ENCODE peak calls at places on chromosomes 11 and 22, in six cellular contexts. B, F, R, U, X and Z are unnamed samples.

GRCh38 chr11:84232511-84232910 is 946.3 kb upstream of the CCDC90B start:
- DNase-seq in B (no peak), R (no peak), F (no peak), U (no peak), X (no peak), Z (no peak)

GRCh38 chr11:16945671-16946469 is 68.3 kb downstream of the PLEKHA7 start:
- DNase-seq in R (peak), B (peak), F (no peak), X (peak), U (peak), Z (peak)

GRCh38 chr11:110294509-110294908 is 1.9 kb downstream of the RDX start:
- DNase-seq in F (no peak), B (no peak), X (no peak), U (no peak), R (no peak), Z (no peak)

GRCh38 chr22:28942801-28943500 is 59.6 kb downstream of the ZNRF3 start:
- DNase-seq in B (no peak), R (no peak), U (no peak), X (no peak), F (no peak), Z (no peak)

GRCh38 chr11:81673001-81673400 is 1060.7 kb downstream of the FAM181B start:
- DNase-seq in R (no peak), F (peak), X (no peak), B (no peak), U (no peak), Z (no peak)

GRCh38 chr11:117096140-117096972 is 1.9 kb downstream of the SIK3 start:
- DNase-seq in X (no peak), F (no peak), B (no peak), U (peak), R (no peak), Z (no peak)

GRCh38 chr11:64951529-64951928 is 15.8 kb upstream of the GPHA2 start:
- DNase-seq in B (no peak), U (no peak), R (no peak), F (no peak), X (no peak), Z (no peak)

GRCh38 chr11:65366340-65366773 is 11.8 kb downstream of the TIGD3 start:
- DNase-seq in B (no peak), R (no peak), F (no peak), U (no peak), X (no peak), Z (no peak)

GRCh38 chr22:29011200-29011867 is 50.3 kb downstream of the C22orf31 start:
- DNase-seq in F (no peak), U (no peak), B (no peak), R (peak), X (peak), Z (no peak)

DNA sequence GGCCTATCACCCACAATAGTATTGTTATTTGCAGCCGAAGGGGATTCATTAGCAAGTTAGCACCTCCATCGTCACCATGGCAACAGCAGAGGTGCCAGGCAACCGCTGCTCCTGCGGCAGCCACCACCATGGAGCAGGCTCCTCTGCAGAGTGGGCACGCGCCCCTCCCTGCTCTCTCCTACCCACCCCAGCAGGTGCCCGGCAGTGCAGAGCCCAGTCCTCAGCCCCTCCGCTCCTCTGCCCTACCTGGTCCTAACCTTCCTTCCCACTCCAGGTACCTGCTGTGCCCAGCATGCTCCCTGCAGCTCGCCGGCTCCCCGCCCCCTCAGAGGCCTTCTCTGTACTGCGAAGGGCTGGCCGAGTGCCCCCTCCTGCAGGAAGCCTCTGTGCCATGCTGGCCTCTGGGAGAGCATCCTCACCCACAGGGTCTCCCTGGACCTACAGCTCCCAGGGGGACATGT is 3.6 kb downstream of the DUSP8 start:
- DNase-seq in F (no peak), R (no peak), X (no peak), U (no peak), B (no peak), Z (no peak)
- H3K27ac ChIP-seq in F (no peak), R (no peak), X (no peak), U (no peak), B (no peak), Z (peak)

DNA sequence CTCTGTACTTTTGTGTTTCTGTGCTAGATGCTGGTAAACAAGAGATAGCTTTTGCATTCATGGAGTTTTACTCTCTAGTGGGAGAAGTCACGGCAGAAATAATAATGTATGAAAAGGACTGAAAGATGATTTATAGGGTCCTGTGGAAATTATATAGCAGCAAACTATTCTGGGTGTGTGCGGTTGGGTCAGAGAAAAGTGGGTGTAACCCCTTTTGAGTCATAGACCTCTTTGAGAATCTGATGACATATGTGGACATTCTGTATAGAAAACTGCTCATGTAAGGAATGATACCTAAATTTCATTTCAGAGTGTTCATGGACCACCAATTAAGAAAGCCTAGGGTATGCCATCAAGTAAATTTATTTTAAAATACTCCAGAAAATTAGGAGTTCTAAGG is 54.4 kb downstream of the TMEM135 start:
- DNase-seq in X (no peak), F (no peak), B (no peak), U (no peak), R (no peak), Z (no peak)
- H3K27ac ChIP-seq in X (no peak), F (peak), B (no peak), U (no peak), R (no peak), Z (no peak)

GRCh38 chr11:122209619-122210377 is 93.8 kb upstream of the BLID start:
- DNase-seq in B (peak), F (no peak), R (no peak), U (no peak), X (no peak), Z (peak)
- H3K27ac ChIP-seq in B (peak), F (no peak), R (no peak), U (no peak), X (no peak), Z (peak)

GRCh38 chr22:41524283-41524682 is 20.0 kb downstream of the POLR3H start:
- DNase-seq in F (no peak), X (no peak), U (no peak), R (peak), B (peak), Z (peak)
- H3K27ac ChIP-seq in F (no peak), X (peak), U (peak), R (peak), B (peak), Z (peak)

GRCh38 chr22:46620588-46621242 is 529 bp downstream of the GRAMD4 start:
- DNase-seq in R (no peak), B (no peak), F (no peak), U (no peak), X (no peak), Z (no peak)

GRCh38 chr22:46618104-46618647 is 2.0 kb upstream of the GRAMD4 start:
- DNase-seq in B (no peak), R (no peak), X (no peak), F (no peak), U (no peak), Z (no peak)

GRCh38 chr22:46619240-46619829 is 851 bp upstream of the GRAMD4 start:
- DNase-seq in X (no peak), R (no peak), U (no peak), F (no peak), B (no peak), Z (no peak)

GRCh38 chr22:46618667-46619066 is 1.5 kb upstream of the GRAMD4 start:
- DNase-seq in R (no peak), U (no peak), F (no peak), B (no peak), X (no peak), Z (no peak)

DNA sequence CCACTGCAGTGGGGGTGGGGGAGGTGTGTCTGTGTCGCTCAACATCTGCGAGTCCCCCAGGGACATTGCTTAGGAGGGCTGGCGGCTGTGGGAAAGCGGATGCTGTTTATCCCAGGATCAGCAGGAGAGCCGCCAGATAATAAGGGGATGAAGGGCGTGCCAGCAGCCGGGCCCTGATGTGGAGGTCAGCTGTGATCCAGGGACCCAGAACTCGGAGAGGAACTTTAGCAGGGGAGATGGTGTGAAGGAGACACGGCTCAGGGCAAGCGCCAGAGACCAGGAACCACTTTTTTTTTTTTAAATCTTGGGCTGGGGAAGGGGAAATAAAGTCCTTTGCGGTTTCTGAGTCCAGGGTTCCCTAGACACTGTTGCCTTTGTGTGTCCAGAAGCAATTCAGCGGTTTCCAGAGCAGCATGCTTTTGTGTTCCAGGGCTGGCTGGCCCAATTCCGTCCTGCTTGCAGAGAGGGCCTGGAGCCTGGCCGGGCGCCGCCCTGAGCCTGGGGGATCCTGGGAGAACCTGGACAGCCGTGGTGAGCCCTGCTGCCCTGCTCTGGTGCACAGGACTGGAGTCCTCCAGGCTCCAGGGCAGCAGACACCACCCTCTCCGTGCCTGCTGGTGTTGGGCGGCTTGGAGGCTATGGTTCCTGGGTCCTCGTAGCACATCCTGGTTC is at the start of gene GRAMD4:
- DNase-seq in R (no peak), B (no peak), X (no peak), F (no peak), U (no peak), Z (no peak)
- H3K27ac ChIP-seq in R (peak), B (no peak), X (peak), F (no peak), U (no peak), Z (peak)

GRCh38 chr22:41909290-41910049 is 5.4 kb downstream of the SHISA8 start:
- DNase-seq in X (no peak), F (no peak), U (no peak), B (no peak), R (no peak), Z (no peak)
- H3K27ac ChIP-seq in X (peak), F (no peak), U (no peak), B (no peak), R (no peak), Z (no peak)

GRCh38 chr11:74783241-74783871 is 34.7 kb downstream of the RNF169 start:
- DNase-seq in U (no peak), X (no peak), R (no peak), F (peak), B (no peak), Z (no peak)
- H3K27ac ChIP-seq in U (no peak), X (no peak), R (peak), F (peak), B (no peak), Z (no peak)

GRCh38 chr11:126113012-126113411 is 50.3 kb upstream of the CDON start:
- DNase-seq in F (no peak), B (no peak), X (no peak), U (no peak), R (no peak), Z (no peak)

GRCh38 chr11:126114486-126115252 is 52.0 kb upstream of the CDON start:
- DNase-seq in F (no peak), X (no peak), U (no peak), R (no peak), B (no peak), Z (no peak)

GRCh38 chr11:126113963-126114362 is 51.3 kb upstream of the CDON start:
- DNase-seq in F (no peak), B (no peak), R (no peak), X (no peak), U (no peak), Z (no peak)

GRCh38 chr11:126112547-126112946 is 49.9 kb upstream of the CDON start:
- DNase-seq in X (no peak), F (no peak), U (no peak), R (no peak), B (no peak), Z (peak)

DNA sequence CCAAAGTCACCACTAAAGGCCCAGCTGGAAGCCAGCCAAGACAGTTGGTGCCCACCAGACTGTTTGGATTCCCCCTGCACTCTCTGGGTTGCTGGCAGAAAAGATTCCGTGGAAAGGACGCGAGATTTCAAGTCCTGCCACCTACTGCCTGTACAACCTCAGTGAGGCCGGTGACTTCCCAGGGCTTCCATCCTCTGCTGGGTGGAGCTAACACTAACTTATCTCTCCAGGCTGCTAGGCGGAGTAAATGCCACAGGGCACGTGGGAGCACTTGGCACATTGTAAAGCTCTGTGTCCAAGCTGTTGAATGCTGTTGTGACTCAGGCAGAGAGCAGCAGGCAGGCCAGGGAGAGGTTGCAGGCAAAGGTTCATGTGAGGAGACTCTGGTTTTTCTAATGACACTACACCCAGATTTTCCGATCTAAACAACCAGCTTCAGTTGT is 50.9 kb upstream of the CDON start:
- DNase-seq in X (peak), F (peak), B (peak), U (no peak), R (peak), Z (peak)
- H3K27ac ChIP-seq in X (no peak), F (no peak), B (peak), U (no peak), R (peak), Z (peak)